ENCODE peak calls at places on chromosomes 16 and 17, in seven cellular contexts. E is NCI-H2171; Z is hippocampal formation; R is effector CD4-positive, alpha-beta T cell; F is CD8-positive, alpha-beta memory T cell; L is MCF 10A; H is AG09319. Y is an unnamed sample.

GRCh38 chr16:48041861-48042435 is 113.8 kb downstream of the ABCC12 start:
- DNase-seq in L (peak; percentile 4), F (no peak), H (no peak), Z (no peak), E (no peak), R (no peak), Y (no peak)

GRCh38 chr17:45941395-45941794 is 47.0 kb downstream of the MAPT start:
- DNase-seq in L (no peak), F (no peak), Z (no peak), E (no peak), H (no peak), R (no peak), Y (no peak)

GRCh38 chr16:89581861-89582563 is 6.5 kb downstream of the CPNE7 start:
- DNase-seq in R (no peak), Z (no peak), H (peak; percentile 48), L (no peak), E (no peak), F (no peak), Y (no peak)

GRCh38 chr17:41013606-41014005 is 4.7 kb upstream of the KRTAP3-1 start:
- DNase-seq in Z (no peak), F (no peak), L (no peak), H (peak; percentile 71), E (no peak), R (no peak), Y (no peak)

GRCh38 chr17:59618894-59619312 is 792 bp upstream of the CLTC start:
- DNase-seq in R (no peak), H (peak; percentile 87), F (no peak), L (no peak), Z (no peak), E (no peak), Y (no peak)

GRCh38 chr17:27463235-27463677 is 7.0 kb downstream of the KSR1 start:
- DNase-seq in L (no peak), F (no peak), R (no peak), H (no peak), E (no peak), Z (no peak), Y (no peak)

GRCh38 chr17:29390856-29391631 is 881 bp downstream of the TAOK1 start:
- DNase-seq in L (peak; percentile 38), E (no peak), F (no peak), Z (peak; percentile 23), H (no peak), R (no peak), Y (no peak)

GRCh38 chr17:75365009-75365930 is 40.2 kb downstream of the GRB2 start:
- DNase-seq in F (no peak), R (no peak), L (no peak), H (no peak), E (no peak), Z (no peak), Y (no peak)

GRCh38 chr17:62882284-62882683 is 74.2 kb upstream of the MARCHF10 start:
- DNase-seq in F (no peak), Z (no peak), R (no peak), L (peak; percentile 52), E (no peak), H (no peak), Y (no peak)

GRCh38 chr16:2686912-2687507 is 4.7 kb downstream of the KCTD5 start:
- DNase-seq in Z (peak; percentile 36), E (no peak), H (no peak), L (no peak), F (no peak), R (no peak), Y (no peak)

GRCh38 chr16:30820952-30821421 is 34.0 kb upstream of the ZNF629 start:
- DNase-seq in E (no peak), F (no peak), Z (no peak), H (no peak), R (no peak), L (no peak), Y (no peak)

GRCh38 chr16:29806641-29807425 is 504 bp downstream of the MAZ start:
- DNase-seq in Z (peak; percentile 25), H (no peak), E (peak; percentile 79), R (no peak), L (peak; percentile 66), F (peak; percentile 70), Y (no peak)

GRCh38 chr16:83952940-83953795 is at the start of gene OSGIN1:
- DNase-seq in H (peak; percentile 89), Z (peak; percentile 80), R (peak; percentile 9), E (peak; percentile 68), L (peak; percentile 97), F (peak; percentile 56), Y (peak; percentile 22)

GRCh38 chr17:8175795-8176196 is 384 bp downstream of the TMEM107 start:
- DNase-seq in H (no peak), Z (no peak), R (no peak), L (no peak), E (no peak), F (no peak), Y (no peak)

GRCh38 chr17:31373150-31374082 is 18.1 kb upstream of the RAB11FIP4 start:
- DNase-seq in H (peak; percentile 32), E (peak; percentile 8), F (no peak), L (peak; percentile 70), R (peak; percentile 17), Z (peak; percentile 14), Y (no peak)

GRCh38 chr16:22329199-22329695 is 32.0 kb downstream of the POLR3E start:
- DNase-seq in Z (no peak), L (no peak), E (no peak), R (no peak), H (no peak), F (no peak), Y (no peak)

GRCh38 chr17:40511136-40511535 is 9.7 kb upstream of the TNS4 start:
- DNase-seq in H (no peak), F (no peak), Z (no peak), R (no peak), E (no peak), L (no peak), Y (no peak)

GRCh38 chr17:54662978-54663876 is 237.4 kb upstream of the TOM1L1 start:
- DNase-seq in R (no peak), H (no peak), L (no peak), Z (no peak), E (no peak), F (peak; percentile 26), Y (no peak)

GRCh38 chr16:30401768-30402425 is 5.5 kb upstream of the ZNF771 start:
- DNase-seq in Z (no peak), F (no peak), E (no peak), H (no peak), L (no peak), R (no peak), Y (no peak)

GRCh38 chr17:62110923-62111484 is 45.9 kb upstream of the MED13 start:
- DNase-seq in F (no peak), H (no peak), Z (no peak), E (no peak), L (no peak), R (no peak), Y (no peak)

GRCh38 chr17:66302761-66303626 is 581 bp downstream of the PRKCA start:
- DNase-seq in L (peak; percentile 64), F (peak; percentile 66), E (peak; percentile 22), R (peak; percentile 36), Z (peak; percentile 40), H (no peak), Y (peak; percentile 40)

GRCh38 chr17:2362016-2362415 is 24.7 kb downstream of the SGSM2 start:
- DNase-seq in Z (no peak), E (no peak), R (no peak), H (no peak), L (no peak), F (no peak), Y (no peak)

GRCh38 chr16:12096828-12097522 is 120.4 kb downstream of the SNX29 start:
- DNase-seq in H (no peak), E (no peak), Z (no peak), R (no peak), F (no peak), L (no peak), Y (no peak)

GRCh38 chr17:2347805-2348685 is 10.7 kb downstream of the SGSM2 start:
- DNase-seq in F (no peak), E (peak; percentile 93), Z (peak; percentile 56), H (peak; percentile 64), L (peak; percentile 61), R (no peak), Y (no peak)

GRCh38 chr17:55254375-55254774 is 10.4 kb upstream of the HLF start:
- DNase-seq in E (no peak), Z (no peak), F (no peak), H (no peak), R (no peak), L (no peak), Y (no peak)

GRCh38 chr17:36722121-36722902 is 120.9 kb downstream of the MRM1 start:
- DNase-seq in H (peak; percentile 8), L (no peak), Z (peak; percentile 24), F (peak; percentile 85), E (peak; percentile 75), R (peak; percentile 59), Y (peak; percentile 54)

GRCh38 chr17:64345691-64346376 is 44.8 kb downstream of the PECAM1 start:
- DNase-seq in Z (no peak), R (no peak), F (no peak), E (peak; percentile 39), L (no peak), H (no peak), Y (no peak)

Y was measured in T-helper 9 cell.